ENCODE peak calls at places on chromosomes 7 and 10, in five cellular contexts. Q, K, B, Z and J are unnamed samples.

GRCh38 chr10:129035052-129035805 is 431.8 kb upstream of the MGMT start:
- DNase-seq in Q (no peak), Z (no peak), B (no peak), K (no peak), J (no peak)

GRCh38 chr7:134870781-134871180 is 91.3 kb downstream of the CALD1 start:
- DNase-seq in Z (no peak), K (no peak), B (no peak), Q (no peak), J (no peak)

GRCh38 chr7:90262438-90262837 is 17.5 kb downstream of the CFAP69 start:
- DNase-seq in Q (no peak), Z (no peak), K (peak; percentile 38), B (no peak), J (peak; percentile 19)

GRCh38 chr10:70445718-70446485 is 4.4 kb upstream of the NODAL start:
- DNase-seq in B (no peak), Z (no peak), K (no peak), Q (no peak), J (no peak)

GRCh38 chr7:20459411-20459810 is 128.7 kb downstream of the ITGB8 start:
- DNase-seq in Z (no peak), B (no peak), K (no peak), Q (no peak), J (no peak)

GRCh38 chr10:25180801-25181200 is 6.0 kb downstream of the GPR158 start:
- DNase-seq in K (no peak), B (no peak), Q (no peak), Z (no peak), J (no peak)

GRCh38 chr10:103197891-103198290 is 4.8 kb upstream of the NT5C2 start:
- DNase-seq in Z (no peak), B (no peak), K (no peak), Q (no peak), J (no peak)

GRCh38 chr7:117816727-117817126 is 56.5 kb downstream of the CTTNBP2 start:
- DNase-seq in Q (no peak), Z (no peak), K (no peak), B (no peak), J (no peak)

GRCh38 chr7:46011501-46011900 is 90.4 kb upstream of the IGFBP3 start:
- DNase-seq in K (no peak), Q (no peak), Z (no peak), B (no peak), J (no peak)

GRCh38 chr7:7249814-7250213 is 67.5 kb downstream of the C1GALT1 start:
- DNase-seq in K (no peak), B (no peak), Q (no peak), Z (no peak), J (no peak)
- H3K4me1 ChIP-seq in K (no peaks in the 10 kb centered on the region), B (peaks cover 3% of the 10 kb centered on the region), Q (no peaks in the 10 kb centered on the region), Z (peaks cover 14% of the 10 kb centered on the region), J (peaks cover 5% of the 10 kb centered on the region)

GRCh38 chr7:99132922-99133321 is 11.0 kb downstream of the SMURF1 start:
- DNase-seq in Z (peak; percentile 21), B (peak; percentile 44), K (no peak), Q (no peak), J (no peak)

GRCh38 chr7:99137418-99138180 is 6.3 kb downstream of the SMURF1 start:
- DNase-seq in B (no peak), Q (peak; percentile 33), Z (no peak), K (peak; percentile 69), J (peak; percentile 90)

GRCh38 chr7:99139031-99139430 is 4.9 kb downstream of the SMURF1 start:
- DNase-seq in K (no peak), Z (no peak), Q (no peak), B (no peak), J (no peak)

GRCh38 chr7:99133766-99134564 is 9.9 kb downstream of the SMURF1 start:
- DNase-seq in Q (no peak), K (no peak), B (no peak), Z (no peak), J (no peak)

GRCh38 chr7:99135938-99136337 is 8.0 kb downstream of the SMURF1 start:
- DNase-seq in Z (no peak), K (no peak), B (no peak), Q (no peak), J (no peak)
- H3K4me3 ChIP-seq in Z (no peak overlapping the region), K (no peak overlapping the region), B (no peak overlapping the region), Q (no peak overlapping the region), J (no peak overlapping the region)

DNA sequence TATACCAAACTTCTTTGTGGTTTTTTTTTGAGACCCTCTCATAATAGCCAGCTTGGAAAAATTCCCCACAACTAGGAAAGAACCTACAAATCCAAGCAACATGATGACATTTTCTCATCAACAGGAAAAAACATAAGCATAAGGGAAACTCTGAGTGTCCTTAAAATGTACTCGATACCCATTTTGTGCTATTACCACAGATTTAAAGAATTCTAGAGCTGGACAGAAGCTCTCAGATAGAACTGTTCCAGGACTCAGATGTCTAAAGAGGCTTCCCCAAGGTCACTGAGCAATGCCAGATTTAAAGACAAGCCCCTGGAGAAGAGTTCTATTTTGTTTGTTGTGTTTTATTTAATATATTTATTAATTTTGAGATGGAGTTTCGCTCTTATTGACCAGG is 214.9 kb upstream of the KLF14 start:
- DNase-seq in Z (no peak), B (no peak), K (no peak), Q (no peak), J (no peak)
- H3K4me1 ChIP-seq in Z (peaks cover 35% of the 10 kb centered on the region), B (no peaks in the 10 kb centered on the region), K (no peaks in the 10 kb centered on the region), Q (no peaks in the 10 kb centered on the region), J (no peaks in the 10 kb centered on the region)

GRCh38 chr7:123607423-123607975 is 5.9 kb downstream of the ASB15 start:
- DNase-seq in Q (no peak), Z (no peak), B (no peak), K (no peak), J (no peak)

GRCh38 chr7:123604739-123605138 is 3.1 kb downstream of the ASB15 start:
- DNase-seq in B (no peak), Q (no peak), K (no peak), Z (no peak), J (no peak)

GRCh38 chr7:123612024-123612423 is 10.4 kb downstream of the ASB15 start:
- DNase-seq in Q (no peak), B (no peak), K (peak; percentile 22), Z (peak; percentile 35), J (no peak)

GRCh38 chr7:123609883-123610239 is 8.2 kb downstream of the ASB15 start:
- DNase-seq in B (no peak), Q (no peak), K (no peak), Z (no peak), J (no peak)

GRCh38 chr7:123608991-123609882 is 7.6 kb downstream of the ASB15 start:
- DNase-seq in B (no peak), K (no peak), Z (no peak), Q (no peak), J (no peak)
- H3K4me3 ChIP-seq in B (no peak overlapping the region), K (no peak overlapping the region), Z (no peak overlapping the region), Q (no peak overlapping the region), J (no peak overlapping the region)

DNA sequence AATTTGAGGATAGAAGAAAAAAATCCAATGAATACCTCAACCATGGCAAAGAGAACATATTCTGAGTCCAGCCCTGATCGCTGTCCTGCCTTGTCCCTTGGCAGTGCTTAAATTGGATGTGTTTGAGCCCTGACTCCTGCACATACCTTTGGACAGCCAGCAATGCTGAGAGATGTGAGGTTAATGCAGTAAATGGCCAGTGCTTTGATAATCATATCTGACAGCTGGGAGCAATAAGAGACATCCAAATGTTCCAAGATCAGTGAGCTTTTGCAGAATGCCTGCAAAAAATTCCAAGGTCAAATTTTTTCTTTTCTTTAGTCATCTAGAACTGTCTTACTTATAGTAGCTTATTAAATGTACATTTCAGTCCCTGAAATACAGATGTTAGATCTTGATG is 80.1 kb upstream of the LRRC17 start:
- DNase-seq in K (no peak), Q (no peak), Z (no peak), B (no peak), J (no peak)
- H3K4me1 ChIP-seq in K (peaks cover 19% of the 10 kb centered on the region), Q (peaks cover 5% of the 10 kb centered on the region), Z (peaks cover 7% of the 10 kb centered on the region), B (no peaks in the 10 kb centered on the region), J (peaks cover 3% of the 10 kb centered on the region)

GRCh38 chr10:58666024-58666423 is 153.4 kb downstream of the BICC1 start:
- DNase-seq in Q (no peak), B (no peak), K (peak; percentile 10), Z (peak; percentile 71), J (no peak)
- H3K4me3 ChIP-seq in Q (peak overlapping the region; percentile 18), B (no peak overlapping the region), K (peak overlapping the region; percentile 7), Z (peak overlapping the region; percentile 75), J (no peak overlapping the region)

DNA sequence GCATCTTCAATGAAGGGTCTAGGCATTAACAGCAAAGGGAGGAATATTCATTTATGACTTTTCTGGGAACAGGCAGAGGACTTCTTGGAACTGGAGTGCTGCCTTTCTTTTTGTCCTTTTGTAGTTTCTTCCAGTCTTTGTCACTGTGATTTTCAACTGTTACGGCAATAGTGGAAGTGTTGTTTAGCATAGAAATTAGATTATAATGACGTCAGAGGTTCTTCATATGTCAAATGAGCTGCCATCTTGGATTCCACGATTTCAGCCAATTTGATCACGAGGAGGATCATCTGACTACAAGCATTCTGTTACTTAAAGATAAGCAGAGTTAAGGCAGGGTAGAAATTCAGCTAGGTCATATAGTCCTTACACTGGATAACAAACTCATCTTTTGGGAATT is 239.0 kb downstream of the NEBL start:
- DNase-seq in K (no peak), B (no peak), Z (no peak), Q (no peak), J (no peak)
- H3K4me1 ChIP-seq in K (no peaks in the 10 kb centered on the region), B (no peaks in the 10 kb centered on the region), Z (no peaks in the 10 kb centered on the region), Q (no peaks in the 10 kb centered on the region), J (no peaks in the 10 kb centered on the region)

GRCh38 chr10:43322321-43322720 is 49.1 kb upstream of the FXYD4 start:
- DNase-seq in K (no peak), Z (no peak), Q (no peak), B (no peak), J (no peak)
- H3K4me3 ChIP-seq in K (no peak overlapping the region), Z (no peak overlapping the region), Q (peak overlapping the region; percentile 22), B (no peak overlapping the region), J (peak overlapping the region; percentile 39)

DNA sequence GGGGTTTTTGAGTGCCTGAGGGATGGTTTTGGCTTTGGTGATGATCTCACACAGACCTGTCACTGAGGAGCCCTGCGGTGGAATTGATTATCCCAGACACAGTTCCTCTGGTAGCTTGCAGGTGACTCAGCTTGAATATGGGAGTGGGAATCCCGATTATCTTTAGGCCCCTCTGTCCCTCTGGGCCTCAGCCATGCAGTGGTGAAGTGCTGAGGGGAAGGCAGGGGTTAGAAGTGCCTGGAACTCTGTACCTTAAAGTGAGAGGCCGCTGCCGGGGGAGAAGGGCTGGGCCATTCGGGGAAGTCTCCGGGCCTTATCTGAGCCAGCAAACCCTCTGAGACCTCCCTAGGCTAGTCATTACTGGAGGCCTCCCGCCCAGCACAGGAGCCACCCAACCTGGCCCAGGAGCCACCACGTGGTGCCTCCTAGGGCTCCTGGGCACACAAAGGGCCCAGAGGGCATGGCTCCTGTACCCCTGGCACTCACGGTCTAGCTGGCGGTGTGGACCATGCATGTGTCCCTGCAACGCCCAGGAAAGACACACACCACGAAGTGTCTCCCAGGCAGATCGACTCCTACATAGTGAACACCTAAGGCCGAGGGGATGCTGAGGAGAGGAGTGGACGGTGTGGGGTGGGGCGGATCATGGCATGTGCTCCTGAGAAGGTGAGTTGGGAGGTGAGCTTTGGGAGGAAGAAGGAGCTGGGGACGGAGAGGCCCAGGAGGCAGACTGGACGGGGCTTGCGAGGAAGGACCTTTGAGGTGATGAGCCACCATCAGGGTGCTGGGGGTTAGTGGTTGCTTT is 56.2 kb downstream of the HK1 start:
- DNase-seq in Q (no peak), B (no peak), K (no peak), Z (no peak), J (no peak)
- H3K4me1 ChIP-seq in Q (peaks cover 24% of the 10 kb centered on the region), B (no peaks in the 10 kb centered on the region), K (peaks cover 48% of the 10 kb centered on the region), Z (peaks cover 6% of the 10 kb centered on the region), J (peaks cover 36% of the 10 kb centered on the region)

DNA sequence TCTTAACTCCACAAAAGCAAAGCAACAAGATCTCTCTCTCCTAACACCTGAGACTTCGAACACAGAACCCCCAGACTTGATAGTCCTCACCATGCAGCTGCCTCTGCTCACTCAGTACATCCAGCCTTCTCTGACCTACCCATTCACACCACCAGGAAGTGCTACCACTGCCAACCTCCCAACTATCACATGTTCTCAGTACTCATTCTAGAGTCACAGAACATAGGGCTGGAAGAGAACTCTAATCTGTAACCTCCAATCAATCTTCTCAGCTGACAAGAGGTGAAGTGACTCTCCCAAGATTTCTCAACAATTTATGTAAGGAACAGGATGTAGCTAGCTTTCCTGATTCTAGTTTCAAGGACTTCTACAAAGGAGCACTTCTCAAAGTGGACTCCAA is 3.8 kb downstream of the NUDCD3 start:
- DNase-seq in Q (no peak), Z (no peak), K (peak; percentile 51), B (no peak), J (no peak)
- H3K4me3 ChIP-seq in Q (no peak overlapping the region), Z (no peak overlapping the region), K (no peak overlapping the region), B (no peak overlapping the region), J (no peak overlapping the region)